ENCODE peak calls at places on chromosomes 1 and 21, in four cellular contexts. P is stomach; Q is endothelial cell of umbilical vein; F is stimulated activated CD4-positive, alpha-beta T cell treated with anti-CD3 and anti-CD28 coated beads, Interleukin-12 subunit alpha, Interleukin-12 subunit beta, amount 100 ng/mL, for 48 hours. S is an unnamed sample.

GRCh38 chr1:241518447-241519307 is 878 bp downstream of the FH start:
- DNase-seq in P (no peak), Q (peak), F (no peak), S (no peak)

GRCh38 chr1:198118136-198118535 is 38.7 kb upstream of the NEK7 start:
- DNase-seq in P (no peak), Q (peak), F (no peak), S (no peak)

GRCh38 chr1:22808186-22808845 is 97.7 kb downstream of the EPHB2 start:
- DNase-seq in P (no peak), Q (no peak), F (no peak), S (no peak)

GRCh38 chr1:193472838-193473398 is 286.5 kb upstream of the B3GALT2 start:
- DNase-seq in P (no peak), Q (no peak), F (no peak), S (no peak)

GRCh38 chr21:32705139-32705538 is 22.7 kb downstream of the SYNJ1 start:
- DNase-seq in P (no peak), Q (no peak), F (no peak), S (no peak)

GRCh38 chr1:154553056-154553822 is 5.2 kb downstream of the UBE2Q1 start:
- DNase-seq in P (no peak), Q (no peak), F (no peak), S (no peak)

GRCh38 chr1:12005488-12006166 is 13.7 kb upstream of the MIIP start:
- DNase-seq in P (no peak), Q (no peak), F (no peak), S (no peak)

GRCh38 chr1:25700124-25700523 is 83.5 kb downstream of the MAN1C1 start:
- DNase-seq in P (no peak), Q (no peak), F (no peak), S (no peak)

GRCh38 chr1:242691603-242691945 is 167.1 kb upstream of the PLD5 start:
- DNase-seq in P (no peak), Q (no peak), F (no peak), S (no peak)

GRCh38 chr21:37452222-37452621 is 85.6 kb downstream of the DYRK1A start:
- DNase-seq in P (no peak), Q (peak), F (no peak), S (no peak)

S was measured in stimulated activated CD8-positive, alpha-beta memory T cell treated with anti-CD3 and anti-CD28 coated beads, Interleukin-4, amount 100 ng/mL, for 24 hours.